ENCODE peak calls at places on chromosomes 1 and 21, in eight cellular contexts. One of them, this sample, is unnamed.

GRCh38 chr1:58577676-58578073 is 623 bp upstream of the TACSTD2 start:
- DNase-seq in HS-5: no peak
- DNase-seq in GM12892: no peak
- DNase-seq in NCI-H2107: no peak
- DNase-seq in PC-3: peak
- DNase-seq in HFF-Myc: no peak
- DNase-seq in uterus: no peak
- DNase-seq in SW 1271: no peak
- DNase-seq in this sample: no peak

GRCh38 chr1:85504417-85504816 is 39.5 kb upstream of the DDAH1 start:
- DNase-seq in PC-3: peak
- DNase-seq in SW 1271: no peak
- DNase-seq in HS-5: no peak
- DNase-seq in HFF-Myc: no peak
- DNase-seq in GM12892: no peak
- DNase-seq in NCI-H2107: no peak
- DNase-seq in uterus: no peak
- DNase-seq in this sample: no peak

GRCh38 chr1:18540136-18540765 is 59.5 kb downstream of the KLHDC7A start:
- DNase-seq in SW 1271: no peak
- DNase-seq in HFF-Myc: no peak
- DNase-seq in uterus: no peak
- DNase-seq in NCI-H2107: no peak
- DNase-seq in HS-5: no peak
- DNase-seq in GM12892: no peak
- DNase-seq in PC-3: no peak
- DNase-seq in this sample: peak

GRCh38 chr1:151405167-151405951 is 6.0 kb downstream of the PSMB4 start:
- DNase-seq in GM12892: no peak
- DNase-seq in SW 1271: no peak
- DNase-seq in HFF-Myc: no peak
- DNase-seq in NCI-H2107: no peak
- DNase-seq in HS-5: no peak
- DNase-seq in uterus: no peak
- DNase-seq in PC-3: no peak
- DNase-seq in this sample: no peak

GRCh38 chr1:27348861-27349783 is 7.3 kb downstream of the SYTL1 start:
- DNase-seq in uterus: no peak
- DNase-seq in PC-3: peak
- DNase-seq in SW 1271: no peak
- DNase-seq in HS-5: no peak
- DNase-seq in NCI-H2107: peak
- DNase-seq in GM12892: no peak
- DNase-seq in HFF-Myc: no peak
- DNase-seq in this sample: no peak

GRCh38 chr1:243230914-243231313 is 24.2 kb downstream of the CEP170 start:
- DNase-seq in PC-3: peak
- DNase-seq in uterus: no peak
- DNase-seq in HFF-Myc: no peak
- DNase-seq in NCI-H2107: no peak
- DNase-seq in GM12892: no peak
- DNase-seq in SW 1271: no peak
- DNase-seq in HS-5: no peak
- DNase-seq in this sample: no peak

GRCh38 chr21:24225432-24225831 is 1381.8 kb downstream of the MRPL39 start:
- DNase-seq in HS-5: peak
- DNase-seq in PC-3: peak
- DNase-seq in uterus: no peak
- DNase-seq in GM12892: no peak
- DNase-seq in NCI-H2107: no peak
- DNase-seq in HFF-Myc: no peak
- DNase-seq in SW 1271: no peak
- DNase-seq in this sample: no peak

GRCh38 chr1:37288900-37289299 is 185.5 kb upstream of the ZC3H12A start:
- DNase-seq in uterus: no peak
- DNase-seq in SW 1271: no peak
- DNase-seq in HS-5: no peak
- DNase-seq in PC-3: no peak
- DNase-seq in HFF-Myc: no peak
- DNase-seq in GM12892: peak
- DNase-seq in NCI-H2107: no peak
- DNase-seq in this sample: no peak

GRCh38 chr1:206823725-206824124 is 41.7 kb upstream of the IL20 start:
- DNase-seq in HS-5: no peak
- DNase-seq in NCI-H2107: no peak
- DNase-seq in HFF-Myc: no peak
- DNase-seq in GM12892: no peak
- DNase-seq in SW 1271: no peak
- DNase-seq in uterus: no peak
- DNase-seq in PC-3: no peak
- DNase-seq in this sample: no peak

GRCh38 chr1:118486213-118486612 is 301.2 kb upstream of the SPAG17 start:
- DNase-seq in uterus: no peak
- DNase-seq in GM12892: no peak
- DNase-seq in PC-3: no peak
- DNase-seq in NCI-H2107: no peak
- DNase-seq in SW 1271: no peak
- DNase-seq in HS-5: no peak
- DNase-seq in HFF-Myc: no peak
- DNase-seq in this sample: no peak

GRCh38 chr1:166902279-166902678 is 26.2 kb upstream of the TADA1 start:
- DNase-seq in SW 1271: no peak
- DNase-seq in HS-5: no peak
- DNase-seq in GM12892: no peak
- DNase-seq in PC-3: peak
- DNase-seq in uterus: no peak
- DNase-seq in NCI-H2107: no peak
- DNase-seq in HFF-Myc: peak
- DNase-seq in this sample: no peak

GRCh38 chr1:37951041-37951782 is 4.4 kb upstream of the INPP5B start:
- DNase-seq in uterus: no peak
- DNase-seq in GM12892: no peak
- DNase-seq in NCI-H2107: no peak
- DNase-seq in PC-3: no peak
- DNase-seq in HS-5: no peak
- DNase-seq in HFF-Myc: no peak
- DNase-seq in SW 1271: no peak
- DNase-seq in this sample: no peak

GRCh38 chr1:189970331-189971230 is 507.1 kb downstream of the BRINP3 start:
- DNase-seq in PC-3: no peak
- DNase-seq in NCI-H2107: no peak
- DNase-seq in HFF-Myc: no peak
- DNase-seq in GM12892: no peak
- DNase-seq in SW 1271: no peak
- DNase-seq in uterus: no peak
- DNase-seq in HS-5: no peak
- DNase-seq in this sample: no peak

GRCh38 chr1:150168960-150169565 is 19.3 kb downstream of the PLEKHO1 start:
- DNase-seq in GM12892: no peak
- DNase-seq in NCI-H2107: no peak
- DNase-seq in HS-5: no peak
- DNase-seq in HFF-Myc: no peak
- DNase-seq in SW 1271: no peak
- DNase-seq in uterus: peak
- DNase-seq in PC-3: peak
- DNase-seq in this sample: no peak

GRCh38 chr21:46427516-46427915 is 31.2 kb upstream of the DIP2A start:
- DNase-seq in HFF-Myc: no peak
- DNase-seq in PC-3: no peak
- DNase-seq in NCI-H2107: no peak
- DNase-seq in HS-5: no peak
- DNase-seq in GM12892: no peak
- DNase-seq in uterus: no peak
- DNase-seq in SW 1271: no peak
- DNase-seq in this sample: no peak

GRCh38 chr21:37936010-37936785 is 19.9 kb upstream of the KCNJ6 start:
- DNase-seq in PC-3: peak
- DNase-seq in uterus: no peak
- DNase-seq in SW 1271: no peak
- DNase-seq in HS-5: no peak
- DNase-seq in HFF-Myc: no peak
- DNase-seq in GM12892: no peak
- DNase-seq in NCI-H2107: no peak
- DNase-seq in this sample: no peak

GRCh38 chr1:65949230-65949626 is 156.5 kb downstream of the PDE4B start:
- DNase-seq in NCI-H2107: no peak
- DNase-seq in HS-5: no peak
- DNase-seq in PC-3: no peak
- DNase-seq in uterus: peak
- DNase-seq in SW 1271: no peak
- DNase-seq in GM12892: no peak
- DNase-seq in HFF-Myc: no peak
- DNase-seq in this sample: no peak

GRCh38 chr1:159175571-159175970 is 4.2 kb downstream of the CADM3 start:
- DNase-seq in SW 1271: no peak
- DNase-seq in HFF-Myc: no peak
- DNase-seq in GM12892: no peak
- DNase-seq in uterus: no peak
- DNase-seq in PC-3: no peak
- DNase-seq in NCI-H2107: no peak
- DNase-seq in HS-5: no peak
- DNase-seq in this sample: no peak

GRCh38 chr1:209266590-209267172 is 316.8 kb upstream of the CAMK1G start:
- DNase-seq in GM12892: no peak
- DNase-seq in NCI-H2107: no peak
- DNase-seq in SW 1271: no peak
- DNase-seq in uterus: peak
- DNase-seq in PC-3: peak
- DNase-seq in HFF-Myc: no peak
- DNase-seq in HS-5: no peak
- DNase-seq in this sample: no peak